ENCODE peak calls at places on chromosome 22, in nine cellular contexts. One of them, this sample, is unnamed.
A peak's percentile ranks its signal among the peaks of the same experiment; 100 is the strongest.

GRCh38 chr22:49251371-49251770 is 576.3 kb downstream of the BRD1 start:
- DNase-seq in small intestine: no peak
- DNase-seq in CD4-positive, alpha-beta memory T cell: no peak
- DNase-seq in heart left ventricle: no peak
- DNase-seq in pancreas: no peak
- DNase-seq in SK-N-SH: no peak
- DNase-seq in Peyer's patch: no peak
- DNase-seq in neural progenitor cell: no peak
- DNase-seq in body of pancreas: no peak
- DNase-seq in this sample: no peak

GRCh38 chr22:50488006-50488677 is 1.5 kb downstream of the MIOX start:
- DNase-seq in body of pancreas: no peak
- DNase-seq in CD4-positive, alpha-beta memory T cell: no peak
- DNase-seq in neural progenitor cell: no peak
- DNase-seq in SK-N-SH: no peak
- DNase-seq in pancreas: no peak
- DNase-seq in heart left ventricle: no peak
- DNase-seq in Peyer's patch: no peak
- DNase-seq in small intestine: no peak
- DNase-seq in this sample: no peak

GRCh38 chr22:35306350-35306967 is 6.8 kb downstream of the TOM1 start:
- DNase-seq in Peyer's patch: no peak
- DNase-seq in body of pancreas: no peak
- DNase-seq in small intestine: no peak
- DNase-seq in neural progenitor cell: peak; percentile 77
- DNase-seq in CD4-positive, alpha-beta memory T cell: peak; percentile 32
- DNase-seq in pancreas: no peak
- DNase-seq in SK-N-SH: no peak
- DNase-seq in heart left ventricle: no peak
- DNase-seq in this sample: no peak

GRCh38 chr22:32823024-32823730 is 21.7 kb downstream of the TIMP3 start:
- DNase-seq in pancreas: no peak
- DNase-seq in body of pancreas: peak; percentile 43
- DNase-seq in CD4-positive, alpha-beta memory T cell: peak; percentile 7
- DNase-seq in neural progenitor cell: peak; percentile 85
- DNase-seq in small intestine: peak; percentile 49
- DNase-seq in heart left ventricle: no peak
- DNase-seq in Peyer's patch: peak; percentile 65
- DNase-seq in SK-N-SH: peak; percentile 59
- DNase-seq in this sample: no peak

GRCh38 chr22:29265929-29266328 is 1.9 kb downstream of the RHBDD3 start:
- DNase-seq in pancreas: no peak
- DNase-seq in neural progenitor cell: no peak
- DNase-seq in SK-N-SH: peak; percentile 14
- DNase-seq in small intestine: no peak
- DNase-seq in CD4-positive, alpha-beta memory T cell: no peak
- DNase-seq in heart left ventricle: no peak
- DNase-seq in body of pancreas: no peak
- DNase-seq in Peyer's patch: no peak
- DNase-seq in this sample: no peak

GRCh38 chr22:20566420-20567260 is 59.2 kb downstream of the MED15 start:
- DNase-seq in SK-N-SH: no peak
- DNase-seq in Peyer's patch: peak; percentile 77
- DNase-seq in neural progenitor cell: no peak
- DNase-seq in body of pancreas: no peak
- DNase-seq in CD4-positive, alpha-beta memory T cell: peak; percentile 85
- DNase-seq in heart left ventricle: no peak
- DNase-seq in small intestine: no peak
- DNase-seq in pancreas: peak; percentile 34
- DNase-seq in this sample: no peak

GRCh38 chr22:49628351-49629023 is 199.2 kb downstream of the BRD1 start:
- DNase-seq in heart left ventricle: no peak
- DNase-seq in Peyer's patch: no peak
- DNase-seq in CD4-positive, alpha-beta memory T cell: no peak
- DNase-seq in small intestine: no peak
- DNase-seq in neural progenitor cell: peak; percentile 95
- DNase-seq in pancreas: no peak
- DNase-seq in body of pancreas: no peak
- DNase-seq in SK-N-SH: no peak
- DNase-seq in this sample: no peak

GRCh38 chr22:50530857-50531545 is 1.2 kb upstream of the TYMP start:
- DNase-seq in neural progenitor cell: peak; percentile 80
- DNase-seq in Peyer's patch: peak; percentile 96
- DNase-seq in body of pancreas: peak; percentile 72
- DNase-seq in heart left ventricle: peak; percentile 91
- DNase-seq in CD4-positive, alpha-beta memory T cell: peak; percentile 72
- DNase-seq in pancreas: peak; percentile 61
- DNase-seq in SK-N-SH: no peak
- DNase-seq in small intestine: peak; percentile 91
- DNase-seq in this sample: no peak

GRCh38 chr22:24407278-24407665 is 20.1 kb upstream of the ADORA2A start:
- DNase-seq in small intestine: no peak
- DNase-seq in CD4-positive, alpha-beta memory T cell: no peak
- DNase-seq in heart left ventricle: peak; percentile 41
- DNase-seq in body of pancreas: no peak
- DNase-seq in neural progenitor cell: no peak
- DNase-seq in SK-N-SH: peak; percentile 73
- DNase-seq in pancreas: no peak
- DNase-seq in Peyer's patch: no peak
- DNase-seq in this sample: no peak

GRCh38 chr22:20105456-20106204 is 10.3 kb upstream of the RANBP1 start:
- DNase-seq in small intestine: no peak
- DNase-seq in heart left ventricle: no peak
- DNase-seq in Peyer's patch: no peak
- DNase-seq in CD4-positive, alpha-beta memory T cell: no peak
- DNase-seq in pancreas: no peak
- DNase-seq in SK-N-SH: no peak
- DNase-seq in neural progenitor cell: no peak
- DNase-seq in body of pancreas: no peak
- DNase-seq in this sample: no peak

GRCh38 chr22:43094085-43094484 is 4.9 kb upstream of the TTLL1 start:
- DNase-seq in pancreas: no peak
- DNase-seq in Peyer's patch: peak; percentile 76
- DNase-seq in CD4-positive, alpha-beta memory T cell: no peak
- DNase-seq in SK-N-SH: no peak
- DNase-seq in neural progenitor cell: no peak
- DNase-seq in small intestine: peak; percentile 64
- DNase-seq in heart left ventricle: peak; percentile 88
- DNase-seq in body of pancreas: no peak
- DNase-seq in this sample: no peak

GRCh38 chr22:46931881-46932280 is 169.4 kb downstream of the TBC1D22A start:
- DNase-seq in SK-N-SH: no peak
- DNase-seq in Peyer's patch: no peak
- DNase-seq in small intestine: no peak
- DNase-seq in heart left ventricle: no peak
- DNase-seq in pancreas: no peak
- DNase-seq in CD4-positive, alpha-beta memory T cell: no peak
- DNase-seq in neural progenitor cell: no peak
- DNase-seq in body of pancreas: no peak
- DNase-seq in this sample: no peak

GRCh38 chr22:18096823-18097222 is 13.8 kb upstream of the TUBA8 start:
- DNase-seq in body of pancreas: no peak
- DNase-seq in Peyer's patch: no peak
- DNase-seq in SK-N-SH: no peak
- DNase-seq in heart left ventricle: no peak
- DNase-seq in pancreas: no peak
- DNase-seq in neural progenitor cell: no peak
- DNase-seq in CD4-positive, alpha-beta memory T cell: no peak
- DNase-seq in small intestine: no peak
- DNase-seq in this sample: no peak

GRCh38 chr22:30287626-30288413 is 1.5 kb downstream of the CASTOR1 start:
- DNase-seq in pancreas: peak; percentile 80
- DNase-seq in Peyer's patch: peak; percentile 95
- DNase-seq in neural progenitor cell: peak; percentile 95
- DNase-seq in SK-N-SH: peak; percentile 89
- DNase-seq in CD4-positive, alpha-beta memory T cell: peak; percentile 86
- DNase-seq in body of pancreas: peak; percentile 85
- DNase-seq in small intestine: peak; percentile 77
- DNase-seq in heart left ventricle: peak; percentile 88
- DNase-seq in this sample: peak; percentile 76

GRCh38 chr22:45886502-45886901 is 90.5 kb downstream of the WNT7B start:
- DNase-seq in small intestine: no peak
- DNase-seq in pancreas: no peak
- DNase-seq in body of pancreas: no peak
- DNase-seq in CD4-positive, alpha-beta memory T cell: no peak
- DNase-seq in Peyer's patch: no peak
- DNase-seq in SK-N-SH: no peak
- DNase-seq in heart left ventricle: no peak
- DNase-seq in neural progenitor cell: no peak
- DNase-seq in this sample: no peak

GRCh38 chr22:45885171-45885840 is 91.7 kb downstream of the WNT7B start:
- DNase-seq in small intestine: no peak
- DNase-seq in Peyer's patch: no peak
- DNase-seq in SK-N-SH: no peak
- DNase-seq in heart left ventricle: peak; percentile 24
- DNase-seq in neural progenitor cell: no peak
- DNase-seq in body of pancreas: no peak
- DNase-seq in pancreas: no peak
- DNase-seq in CD4-positive, alpha-beta memory T cell: no peak
- DNase-seq in this sample: no peak

GRCh38 chr22:45887202-45888131 is 89.5 kb downstream of the WNT7B start:
- DNase-seq in pancreas: peak; percentile 70
- DNase-seq in Peyer's patch: no peak
- DNase-seq in small intestine: no peak
- DNase-seq in body of pancreas: peak; percentile 67
- DNase-seq in neural progenitor cell: no peak
- DNase-seq in heart left ventricle: peak; percentile 16
- DNase-seq in CD4-positive, alpha-beta memory T cell: no peak
- DNase-seq in SK-N-SH: no peak
- DNase-seq in this sample: no peak

GRCh38 chr22:45884201-45885067 is 92.5 kb downstream of the WNT7B start:
- DNase-seq in body of pancreas: no peak
- DNase-seq in heart left ventricle: peak; percentile 31
- DNase-seq in CD4-positive, alpha-beta memory T cell: no peak
- DNase-seq in Peyer's patch: no peak
- DNase-seq in SK-N-SH: peak; percentile 72
- DNase-seq in pancreas: no peak
- DNase-seq in neural progenitor cell: no peak
- DNase-seq in small intestine: no peak
- DNase-seq in this sample: no peak

DNA sequence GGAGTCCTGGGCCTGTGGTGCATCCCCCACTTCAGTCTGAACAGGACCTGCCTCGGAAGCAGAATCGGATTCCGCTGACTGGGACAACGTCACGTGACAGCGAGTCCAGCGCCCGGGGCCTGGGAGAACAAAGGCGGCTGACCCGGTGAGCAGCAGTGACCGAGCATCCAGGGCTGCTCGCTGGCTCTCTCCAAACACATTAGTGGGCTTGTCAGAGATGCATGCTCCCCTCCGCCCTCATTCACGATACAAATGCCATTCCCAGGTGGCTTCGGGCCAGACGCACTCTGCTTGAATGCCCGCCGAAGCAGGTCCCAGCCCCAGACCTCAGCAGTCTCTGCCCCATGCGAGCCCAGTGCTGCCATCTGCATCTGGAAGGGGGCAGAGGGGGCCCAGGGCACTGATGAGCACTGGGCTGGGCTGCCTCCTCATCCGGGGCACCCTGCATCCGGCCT is 91.0 kb downstream of the WNT7B start:
- DNase-seq in body of pancreas: no peak
- DNase-seq in Peyer's patch: no peak
- DNase-seq in small intestine: no peak
- DNase-seq in CD4-positive, alpha-beta memory T cell: no peak
- DNase-seq in SK-N-SH: peak; percentile 73
- DNase-seq in pancreas: no peak
- DNase-seq in heart left ventricle: peak; percentile 31
- DNase-seq in neural progenitor cell: no peak
- DNase-seq in this sample: no peak
- H3K27me3 ChIP-seq in body of pancreas: no peaks in the 10 kb centered on the region
- H3K27me3 ChIP-seq in Peyer's patch: no peaks in the 10 kb centered on the region
- H3K27me3 ChIP-seq in small intestine: peaks cover 12% of the 10 kb centered on the region
- H3K27me3 ChIP-seq in CD4-positive, alpha-beta memory T cell: no peaks in the 10 kb centered on the region
- H3K27me3 ChIP-seq in SK-N-SH: no peaks in the 10 kb centered on the region
- H3K27me3 ChIP-seq in pancreas: no peaks in the 10 kb centered on the region
- H3K27me3 ChIP-seq in heart left ventricle: peaks cover 7% of the 10 kb centered on the region
- H3K27me3 ChIP-seq in neural progenitor cell: peaks cover 11% of the 10 kb centered on the region
- H3K27me3 ChIP-seq in this sample: peaks cover 17% of the 10 kb centered on the region

DNA sequence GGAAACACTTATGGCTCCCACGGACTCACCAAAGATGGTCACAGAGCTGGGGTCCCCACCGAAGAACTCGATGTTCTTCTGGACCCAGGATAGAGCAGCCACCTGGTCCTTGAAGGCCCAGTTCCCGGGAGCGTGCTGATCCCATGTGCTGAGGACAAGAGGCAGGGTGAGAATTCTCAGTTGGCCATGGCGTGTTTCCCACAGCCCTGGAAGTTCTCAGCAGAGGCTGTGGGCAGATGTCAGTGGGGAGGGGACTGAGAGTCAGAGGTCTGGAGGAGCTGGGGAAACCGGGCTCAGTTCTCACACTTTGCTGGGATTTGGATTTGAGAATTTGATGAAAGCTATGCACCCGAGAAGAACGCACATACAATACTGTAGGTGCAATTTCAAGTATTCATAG is 193.3 kb downstream of the BCR start:
- DNase-seq in neural progenitor cell: no peak
- DNase-seq in heart left ventricle: no peak
- DNase-seq in pancreas: no peak
- DNase-seq in CD4-positive, alpha-beta memory T cell: no peak
- DNase-seq in small intestine: no peak
- DNase-seq in body of pancreas: no peak
- DNase-seq in Peyer's patch: peak; percentile 18
- DNase-seq in SK-N-SH: no peak
- DNase-seq in this sample: no peak
- H3K27me3 ChIP-seq in neural progenitor cell: peaks cover 38% of the 10 kb centered on the region
- H3K27me3 ChIP-seq in heart left ventricle: peaks cover 3% of the 10 kb centered on the region
- H3K27me3 ChIP-seq in pancreas: no peaks in the 10 kb centered on the region
- H3K27me3 ChIP-seq in CD4-positive, alpha-beta memory T cell: no peaks in the 10 kb centered on the region
- H3K27me3 ChIP-seq in small intestine: no peaks in the 10 kb centered on the region
- H3K27me3 ChIP-seq in body of pancreas: no peaks in the 10 kb centered on the region
- H3K27me3 ChIP-seq in Peyer's patch: no peaks in the 10 kb centered on the region
- H3K27me3 ChIP-seq in SK-N-SH: no peaks in the 10 kb centered on the region
- H3K27me3 ChIP-seq in this sample: peaks cover 11% of the 10 kb centered on the region

GRCh38 chr22:39236321-39237275 is 8.2 kb downstream of the PDGFB start:
- DNase-seq in SK-N-SH: no peak
- DNase-seq in neural progenitor cell: no peak
- DNase-seq in CD4-positive, alpha-beta memory T cell: peak; percentile 61
- DNase-seq in heart left ventricle: peak; percentile 91
- DNase-seq in body of pancreas: no peak
- DNase-seq in pancreas: no peak
- DNase-seq in small intestine: peak; percentile 33
- DNase-seq in Peyer's patch: peak; percentile 76
- DNase-seq in this sample: no peak
- H3K27me3 ChIP-seq in SK-N-SH: no peaks in the 10 kb centered on the region
- H3K27me3 ChIP-seq in neural progenitor cell: peaks cover 64% of the 10 kb centered on the region
- H3K27me3 ChIP-seq in CD4-positive, alpha-beta memory T cell: no peaks in the 10 kb centered on the region
- H3K27me3 ChIP-seq in heart left ventricle: no peaks in the 10 kb centered on the region
- H3K27me3 ChIP-seq in body of pancreas: no peaks in the 10 kb centered on the region
- H3K27me3 ChIP-seq in pancreas: no peaks in the 10 kb centered on the region
- H3K27me3 ChIP-seq in small intestine: peaks cover 7% of the 10 kb centered on the region
- H3K27me3 ChIP-seq in Peyer's patch: peaks cover 6% of the 10 kb centered on the region
- H3K27me3 ChIP-seq in this sample: peaks cover 19% of the 10 kb centered on the region

DNA sequence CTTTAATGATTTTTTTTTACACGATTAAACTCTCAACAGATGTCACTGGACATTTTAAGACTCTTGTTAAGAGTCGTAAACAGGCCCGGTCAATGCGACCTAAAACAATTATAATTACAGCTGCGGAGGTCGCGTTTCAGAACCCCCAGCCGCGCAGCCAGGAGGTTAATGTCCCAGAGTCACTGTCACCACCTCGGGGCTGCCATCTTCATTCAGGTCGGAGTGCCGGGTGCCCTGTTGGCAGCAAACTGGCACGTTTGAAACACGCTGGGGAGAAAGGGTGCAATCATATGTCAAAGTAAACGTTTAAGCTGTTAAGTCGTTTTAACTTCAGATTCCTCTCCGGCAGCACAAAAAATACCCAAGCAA is 711 bp upstream of the PHF21B start:
- DNase-seq in body of pancreas: no peak
- DNase-seq in Peyer's patch: no peak
- DNase-seq in neural progenitor cell: no peak
- DNase-seq in small intestine: no peak
- DNase-seq in heart left ventricle: no peak
- DNase-seq in pancreas: no peak
- DNase-seq in SK-N-SH: peak; percentile 71
- DNase-seq in CD4-positive, alpha-beta memory T cell: no peak
- DNase-seq in this sample: no peak
- H3K27me3 ChIP-seq in body of pancreas: peaks cover 11% of the 10 kb centered on the region
- H3K27me3 ChIP-seq in Peyer's patch: peaks cover 35% of the 10 kb centered on the region
- H3K27me3 ChIP-seq in neural progenitor cell: peaks cover 5% of the 10 kb centered on the region
- H3K27me3 ChIP-seq in small intestine: peaks cover 18% of the 10 kb centered on the region
- H3K27me3 ChIP-seq in heart left ventricle: peaks cover 5% of the 10 kb centered on the region
- H3K27me3 ChIP-seq in pancreas: peaks cover 6% of the 10 kb centered on the region
- H3K27me3 ChIP-seq in SK-N-SH: peaks cover 37% of the 10 kb centered on the region
- H3K27me3 ChIP-seq in CD4-positive, alpha-beta memory T cell: peaks cover 21% of the 10 kb centered on the region
- H3K27me3 ChIP-seq in this sample: peaks cover 53% of the 10 kb centered on the region

This sample was measured in AG04450.